ENCODE peak calls at places on chromosomes 6 and 20, in ten cellular contexts. B, Y, E, K, L, P, R, S, I and T are unnamed samples.

GRCh38 chr20:35972445-35972844 is 4.1 kb downstream of the CNBD2 start:
- DNase-seq in Y (peak), R (no peak), E (no peak), I (no peak), K (peak), P (no peak), B (no peak), S (no peak), L (peak), T (no peak)

GRCh38 chr20:58246346-58246745 is 17.9 kb upstream of the ANKRD60 start:
- DNase-seq in S (no peak), R (peak), I (no peak), E (no peak), P (peak), B (no peak), L (no peak), K (no peak), Y (no peak), T (peak)

GRCh38 chr6:26224940-26225847 is 138.0 kb downstream of the HFE start:
- DNase-seq in S (peak), E (no peak), Y (peak), K (no peak), I (no peak), B (no peak), R (peak), L (peak), P (peak), T (peak)

GRCh38 chr6:129498950-129499870 is 210.8 kb downstream of the ARHGAP18 start:
- DNase-seq in B (peak), L (peak), R (peak), S (no peak), Y (peak), K (no peak), P (peak), E (no peak), I (no peak), T (peak)

GRCh38 chr6:71205336-71205956 is 83.2 kb upstream of the OGFRL1 start:
- DNase-seq in E (no peak), P (no peak), Y (no peak), I (no peak), L (peak), S (no peak), R (peak), K (no peak), B (no peak), T (peak)

GRCh38 chr6:38443750-38444149 is 196.0 kb downstream of the BTBD9 start:
- DNase-seq in P (no peak), S (no peak), E (no peak), R (no peak), B (no peak), Y (no peak), I (no peak), L (peak), K (no peak), T (no peak)

GRCh38 chr20:62238569-62239277 is 402 bp downstream of the OSBPL2 start:
- DNase-seq in I (no peak), P (no peak), S (no peak), K (no peak), L (no peak), E (no peak), B (no peak), R (peak), Y (peak), T (no peak)

GRCh38 chr20:47263502-47264084 is 92.9 kb downstream of the ZMYND8 start:
- DNase-seq in E (no peak), Y (no peak), S (no peak), L (no peak), I (no peak), K (peak), P (no peak), B (no peak), R (no peak), T (no peak)